ENCODE peak calls at places on chromosomes 11 and 22, in five cellular contexts. O is GM23338, K is cardiac muscle cell, N is GM23248, L is mammary epithelial cell. Y is an unnamed sample.

GRCh38 chr11:82831364-82831763 is 68.9 kb downstream of the PRCP start:
- DNase-seq in O (no peak), L (no peak), N (no peak), K (no peak), Y (no peak)

GRCh38 chr11:132771746-132772145 is 760.6 kb downstream of the OPCML start:
- DNase-seq in K (no peak), O (no peak), L (no peak), N (no peak), Y (no peak)

GRCh38 chr11:88297320-88298263 is 39.9 kb downstream of the CTSC start:
- DNase-seq in K (no peak), L (no peak), N (no peak), O (no peak), Y (no peak)

GRCh38 chr11:23990346-23990745 is 506.5 kb upstream of the LUZP2 start:
- DNase-seq in L (no peak), K (peak; percentile 23), O (no peak), N (peak; percentile 47), Y (no peak)

GRCh38 chr11:69670158-69670845 is 4.9 kb downstream of the LTO1 start:
- DNase-seq in O (peak; percentile 92), K (peak; percentile 93), N (peak; percentile 90), L (peak; percentile 63), Y (peak; percentile 57)

GRCh38 chr11:35717043-35717442 is 54.5 kb downstream of the TRIM44 start:
- DNase-seq in N (no peak), L (no peak), O (peak; percentile 70), K (no peak), Y (no peak)

GRCh38 chr22:20781272-20781990 is 7.5 kb downstream of the SERPIND1 start:
- DNase-seq in N (peak; percentile 38), O (no peak), L (peak; percentile 29), K (peak; percentile 30), Y (no peak)

GRCh38 chr11:113447621-113448310 is 27.4 kb downstream of the DRD2 start:
- DNase-seq in L (peak; percentile 93), K (peak; percentile 86), O (no peak), N (peak; percentile 75), Y (peak; percentile 75)

GRCh38 chr22:31490496-31490925 is 869 bp upstream of the EIF4ENIF1 start:
- DNase-seq in K (peak; percentile 70), O (peak; percentile 58), L (peak; percentile 67), N (peak; percentile 85), Y (peak; percentile 30)

GRCh38 chr11:66579017-66579606 is 10.7 kb upstream of the CTSF start:
- DNase-seq in L (peak; percentile 56), O (peak; percentile 85), N (peak; percentile 94), K (peak; percentile 86), Y (peak; percentile 23)

GRCh38 chr11:12044799-12045198 is 36.4 kb upstream of the DKK3 start:
- DNase-seq in O (no peak), K (no peak), N (peak; percentile 47), L (no peak), Y (no peak)

GRCh38 chr11:20355221-20356219 is 8.0 kb upstream of the HTATIP2 start:
- DNase-seq in O (peak; percentile 64), L (peak; percentile 42), N (peak; percentile 72), K (peak; percentile 61), Y (no peak)

GRCh38 chr22:43796567-43796966 is 15.5 kb downstream of the EFCAB6 start:
- DNase-seq in N (peak; percentile 62), K (peak; percentile 78), L (peak; percentile 20), O (peak; percentile 69), Y (peak; percentile 17)

GRCh38 chr11:111846640-111847039 is 24.7 kb downstream of the ALG9 start:
- DNase-seq in L (no peak), O (no peak), N (peak; percentile 64), K (peak; percentile 75), Y (no peak)

GRCh38 chr11:134691985-134692384 is 279.9 kb upstream of the B3GAT1 start:
- DNase-seq in O (no peak), K (no peak), N (peak; percentile 53), L (peak; percentile 9), Y (no peak)

GRCh38 chr22:19115628-19116027 is 6.6 kb downstream of the DGCR2 start:
- DNase-seq in O (no peak), N (no peak), K (no peak), L (no peak), Y (no peak)

GRCh38 chr11:19679952-19680823 is 32.4 kb upstream of the NAV2 start:
- DNase-seq in L (peak; percentile 97), N (peak; percentile 99), K (peak; percentile 97), O (peak; percentile 59), Y (peak; percentile 84)

GRCh38 chr22:32206774-32207758 is 2.2 kb upstream of the RFPL2 start:
- DNase-seq in K (peak; percentile 17), L (peak; percentile 42), O (peak; percentile 86), N (peak; percentile 33), Y (peak; percentile 36)

GRCh38 chr11:36509265-36509664 is 807 bp downstream of the TRAF6 start:
- DNase-seq in K (peak; percentile 39), N (peak; percentile 68), L (peak; percentile 37), O (peak; percentile 35), Y (no peak)

GRCh38 chr22:26811717-26811992 is 154.3 kb downstream of the MIAT start:
- DNase-seq in N (no peak), L (no peak), K (no peak), O (no peak), Y (no peak)

GRCh38 chr22:22748297-22748743 is 103.9 kb downstream of the GGTLC2 start:
- DNase-seq in N (peak; percentile 68), L (peak; percentile 31), O (peak; percentile 43), K (peak; percentile 74), Y (peak; percentile 28)

GRCh38 chr11:70118642-70119041 is 40.5 kb downstream of the ANO1 start:
- DNase-seq in K (no peak), O (no peak), L (no peak), N (no peak), Y (no peak)

GRCh38 chr11:117921893-117922292 is 7.3 kb downstream of the TMPRSS13 start:
- DNase-seq in O (no peak), L (no peak), N (no peak), K (no peak), Y (no peak)

GRCh38 chr11:118924591-118925585 is 838 bp downstream of the BCL9L start:
- DNase-seq in L (peak; percentile 46), N (peak; percentile 68), K (peak; percentile 46), O (peak; percentile 84), Y (no peak)
- H3K4me1 ChIP-seq in L (peaks cover 63% of the 10 kb centered on the region), N (peaks cover 31% of the 10 kb centered on the region), K (peaks cover 36% of the 10 kb centered on the region), O (peaks cover 64% of the 10 kb centered on the region), Y (peaks cover 23% of the 10 kb centered on the region)

GRCh38 chr11:65119670-65119995 is 2.1 kb upstream of the ZNHIT2 start:
- DNase-seq in O (no peak), L (no peak), K (no peak), N (no peak), Y (no peak)

GRCh38 chr11:65121447-65121864 is 478 bp downstream of the FAU start:
- DNase-seq in O (peak; percentile 35), K (no peak), N (peak; percentile 61), L (no peak), Y (no peak)

GRCh38 chr11:65118097-65118837 is 766 bp upstream of the ZNHIT2 start:
- DNase-seq in O (no peak), N (no peak), K (no peak), L (no peak), Y (no peak)

GRCh38 chr11:65121865-65122696 is at the start of the genes FAU and MRPL49:
- DNase-seq in L (peak; percentile 97), N (peak; percentile 99), O (peak; percentile 99), K (peak; percentile 98), Y (peak; percentile 87)

GRCh38 chr11:65120831-65121230 is 1.1 kb downstream of the FAU start:
- DNase-seq in K (no peak), N (no peak), L (no peak), O (no peak), Y (no peak)
- H3K27ac ChIP-seq in K (peak overlapping the region; percentile 57), N (peak overlapping the region; percentile 83), L (peak overlapping the region; percentile 90), O (peak overlapping the region; percentile 90), Y (no peak overlapping the region)

GRCh38 chr11:63997104-63997700 is 11.0 kb downstream of the OTUB1 start:
- DNase-seq in N (no peak), O (no peak), L (no peak), K (no peak), Y (no peak)

GRCh38 chr11:63999349-64000025 is 13.2 kb downstream of the OTUB1 start:
- DNase-seq in K (peak; percentile 63), O (peak; percentile 84), N (peak; percentile 79), L (peak; percentile 89), Y (peak; percentile 89)

GRCh38 chr11:63996512-63996911 is 10.3 kb downstream of the OTUB1 start:
- DNase-seq in K (no peak), O (no peak), L (no peak), N (no peak), Y (no peak)

GRCh38 chr11:63998558-63999348 is 12.5 kb downstream of the OTUB1 start:
- DNase-seq in O (peak; percentile 82), N (no peak), L (peak; percentile 54), K (no peak), Y (peak; percentile 55)

DNA sequence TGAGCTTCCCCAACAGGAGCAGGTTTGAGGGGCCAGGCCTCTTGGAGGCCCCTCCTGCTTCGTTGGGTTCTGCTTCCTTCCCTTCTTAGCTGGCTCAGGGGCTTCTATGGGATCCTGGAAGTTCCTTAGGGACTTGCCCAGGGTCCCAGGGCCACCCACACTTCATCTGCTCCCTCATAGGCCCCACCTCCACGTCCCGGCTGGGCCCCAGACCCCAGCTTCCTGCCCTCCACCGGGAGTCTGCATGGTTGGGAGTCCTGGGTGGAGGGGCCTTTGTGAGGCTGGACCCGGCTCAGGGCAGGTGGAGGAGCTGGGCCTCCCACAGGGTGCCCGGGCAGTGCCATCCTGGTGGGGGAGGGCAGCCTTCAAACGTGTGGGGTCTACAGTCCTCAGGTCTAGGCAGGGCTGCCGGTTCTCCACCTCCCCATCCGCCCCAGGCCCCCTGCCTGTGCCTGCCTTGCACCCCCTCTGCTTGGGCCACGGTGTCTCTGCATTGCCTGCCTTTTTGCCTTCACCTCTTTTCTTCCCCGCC is 11.6 kb downstream of the OTUB1 start:
- DNase-seq in N (no peak), L (no peak), K (no peak), O (no peak), Y (no peak)
- H3K4me1 ChIP-seq in N (peaks cover 4% of the 10 kb centered on the region), L (peaks cover 29% of the 10 kb centered on the region), K (no peaks in the 10 kb centered on the region), O (peaks cover 10% of the 10 kb centered on the region), Y (peaks cover 6% of the 10 kb centered on the region)

DNA sequence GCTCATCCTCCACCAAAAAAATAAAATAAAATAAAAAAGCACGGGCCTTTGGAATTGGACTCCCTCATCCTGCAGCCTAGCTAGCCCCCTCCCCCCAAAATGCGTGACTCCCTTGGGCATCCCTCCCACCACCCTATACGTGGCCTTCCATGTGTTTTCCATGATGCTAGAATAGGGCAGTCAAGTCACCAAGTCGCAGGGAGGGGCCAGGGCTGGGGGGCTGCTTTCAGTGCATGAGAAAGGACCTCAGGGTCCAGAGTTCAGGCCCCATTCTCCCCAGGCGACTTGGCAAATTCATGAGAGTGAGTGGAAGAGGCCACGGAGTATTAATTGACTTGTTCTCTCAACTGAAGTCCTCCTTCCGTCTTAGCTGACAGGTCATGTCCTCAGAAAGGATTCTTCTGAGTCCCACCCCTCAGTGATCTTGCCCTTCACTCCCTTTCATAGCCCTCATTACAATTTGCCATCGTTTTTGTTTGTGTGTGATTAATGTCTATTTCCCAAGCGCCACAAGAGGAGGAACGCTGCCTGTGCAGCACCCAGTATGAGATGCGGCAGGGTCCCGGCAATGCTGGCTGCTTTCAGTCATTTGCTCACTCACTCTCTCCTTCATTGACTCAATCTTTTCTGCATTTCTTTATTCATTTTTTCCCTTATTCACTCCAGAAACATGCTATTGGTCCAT is 17.4 kb downstream of the LRRC32 start:
- DNase-seq in O (no peak), N (no peak), L (no peak), K (no peak), Y (no peak)
- H3K27ac ChIP-seq in O (no peak overlapping the region), N (no peak overlapping the region), L (no peak overlapping the region), K (no peak overlapping the region), Y (no peak overlapping the region)